ENCODE peak calls at places on chromosomes 13 and 19, in six cellular contexts. I, K, A, P, U and D are unnamed samples.
A peak's percentile ranks its signal among the peaks of the same experiment; 100 is the strongest.

GRCh38 chr13:89380101-89380500 is 1708.9 kb downstream of the SLITRK5 start:
- DNase-seq in I (no peak), K (peak; percentile 86), A (no peak), P (no peak), U (peak; percentile 42), D (no peak)

GRCh38 chr13:64248371-64249065 is 2832.9 kb upstream of the PCDH20 start:
- DNase-seq in I (no peak), K (no peak), A (no peak), P (peak; percentile 10), U (no peak), D (no peak)

GRCh38 chr19:39502640-39503417 is 4.1 kb downstream of the DLL3 start:
- DNase-seq in I (peak; percentile 71), K (no peak), A (peak; percentile 73), P (peak; percentile 24), U (peak; percentile 53), D (peak; percentile 64)

GRCh38 chr13:35771898-35772297 is 295.4 kb upstream of the MAB21L1 start:
- DNase-seq in I (no peak), K (no peak), A (no peak), P (peak; percentile 71), U (peak; percentile 65), D (no peak)

GRCh38 chr13:26785845-26786630 is 25.5 kb upstream of the GPR12 start:
- DNase-seq in I (peak; percentile 25), K (peak; percentile 78), A (peak; percentile 37), P (no peak), U (peak; percentile 3), D (peak; percentile 17)

GRCh38 chr19:34481861-34482379 is 362 bp downstream of the WTIP start:
- DNase-seq in I (no peak), K (no peak), A (no peak), P (no peak), U (peak; percentile 24), D (no peak)

GRCh38 chr19:13152356-13152853 is 2.2 kb downstream of the IER2 start:
- DNase-seq in I (no peak), K (peak; percentile 48), A (no peak), P (no peak), U (no peak), D (no peak)

GRCh38 chr19:30302076-30302475 is 70.1 kb upstream of the ZNF536 start:
- DNase-seq in I (no peak), K (no peak), A (no peak), P (no peak), U (no peak), D (no peak)

GRCh38 chr13:79910869-79911540 is 429.9 kb downstream of the SPRY2 start:
- DNase-seq in I (no peak), K (no peak), A (no peak), P (no peak), U (no peak), D (no peak)